ENCODE peak calls at places on chromosomes 6 and 20, in five cellular contexts. C is HCT116, Z is HepG2, K is H1, H is K562. W is an unnamed sample.

GRCh38 chr6:47163536-47163935 is 121.4 kb upstream of the ADGRF1 start:
- DNase-seq in Z (no peak), H (no peak), C (no peak), K (no peak), W (peak)

GRCh38 chr6:164200071-164200470 is 785.6 kb downstream of the QKI start:
- DNase-seq in Z (no peak), H (no peak), K (no peak), C (no peak), W (no peak)

GRCh38 chr20:38110525-38111178 is 54.4 kb downstream of the TGM2 start:
- DNase-seq in K (no peak), H (no peak), C (no peak), Z (no peak), W (no peak)

GRCh38 chr6:41504526-41505021 is 41.6 kb upstream of the FOXP4 start:
- DNase-seq in C (no peak), H (no peak), K (no peak), Z (no peak), W (no peak)

GRCh38 chr20:32960849-32961731 is 43.1 kb downstream of the SUN5 start:
- DNase-seq in Z (no peak), H (no peak), K (no peak), C (no peak), W (no peak)

GRCh38 chr6:1607557-1608221 is 2.0 kb upstream of the FOXC1 start:
- DNase-seq in K (peak), Z (peak), C (no peak), H (no peak), W (no peak)

GRCh38 chr6:102815207-102815606 is 1421.7 kb downstream of the GRIK2 start:
- DNase-seq in C (no peak), K (no peak), Z (no peak), H (no peak), W (no peak)

GRCh38 chr6:108896111-108896661 is 48.0 kb downstream of the ARMC2 start:
- DNase-seq in K (no peak), H (no peak), Z (no peak), C (no peak), W (no peak)

GRCh38 chr6:33843086-33843695 is 39.4 kb upstream of the MLN start:
- DNase-seq in H (peak), C (no peak), K (no peak), Z (no peak), W (no peak)

GRCh38 chr6:55943329-55943728 is 67.9 kb upstream of the BMP5 start:
- DNase-seq in Z (no peak), H (no peak), C (no peak), K (no peak), W (no peak)

GRCh38 chr6:106397441-106397840 is 36.9 kb downstream of the CRYBG1 start:
- DNase-seq in Z (no peak), K (no peak), H (no peak), C (no peak), W (no peak)

GRCh38 chr6:4664117-4664626 is 112.0 kb upstream of the CDYL start:
- DNase-seq in C (no peak), Z (no peak), H (no peak), K (no peak), W (no peak)

GRCh38 chr6:156336096-156336495 is 441.1 kb upstream of the ARID1B start:
- DNase-seq in Z (peak), H (no peak), K (no peak), C (no peak), W (no peak)

GRCh38 chr6:151387581-151387980 is 3.8 kb downstream of the ZBTB2 start:
- DNase-seq in Z (no peak), K (no peak), C (no peak), H (no peak), W (no peak)

GRCh38 chr6:133041020-133041419 is 200.1 kb upstream of the EYA4 start:
- DNase-seq in K (no peak), C (no peak), H (peak), Z (no peak), W (no peak)

GRCh38 chr6:136213853-136214252 is 36.3 kb downstream of the MTFR2 start:
- DNase-seq in Z (no peak), K (no peak), H (no peak), C (no peak), W (no peak)

GRCh38 chr6:116949964-116950363 is 72.9 kb downstream of the RFX6 start:
- DNase-seq in C (no peak), Z (no peak), K (no peak), H (no peak), W (no peak)

GRCh38 chr6:134295953-134296553 is 21.9 kb downstream of the SGK1 start:
- DNase-seq in C (peak), K (no peak), Z (peak), H (peak), W (no peak)

GRCh38 chr6:138891255-138891986 is 95.5 kb downstream of the ECT2L start:
- DNase-seq in C (no peak), Z (no peak), K (no peak), H (no peak), W (no peak)

GRCh38 chr20:60203451-60203850 is 245.2 kb downstream of the CDH26 start:
- DNase-seq in H (no peak), C (no peak), Z (no peak), K (no peak), W (no peak)

GRCh38 chr20:1180949-1181348 is 3.8 kb downstream of the TMEM74B start:
- DNase-seq in Z (no peak), H (no peak), C (no peak), K (no peak), W (no peak)

GRCh38 chr6:119276211-119276610 is 73.3 kb downstream of the MAN1A1 start:
- DNase-seq in H (no peak), K (no peak), C (no peak), Z (no peak), W (no peak)

GRCh38 chr6:138531387-138531786 is 32.1 kb upstream of the NHSL1 start:
- DNase-seq in K (no peak), H (no peak), Z (no peak), C (no peak), W (no peak)

GRCh38 chr6:90197854-90198496 is 98.7 kb downstream of the BACH2 start:
- DNase-seq in K (no peak), Z (peak), H (no peak), C (no peak), W (no peak)

GRCh38 chr6:38078671-38079070 is 259.1 kb downstream of the ZFAND3 start:
- DNase-seq in C (no peak), H (no peak), K (no peak), Z (peak), W (no peak)

GRCh38 chr6:165807249-165807951 is 144.4 kb upstream of the PDE10A start:
- DNase-seq in K (no peak), Z (no peak), C (no peak), H (no peak), W (no peak)

GRCh38 chr20:51312480-51312783 is 230.1 kb downstream of the NFATC2 start:
- DNase-seq in Z (no peak), H (no peak), K (no peak), C (no peak), W (no peak)

GRCh38 chr6:111592726-111593515 is 12.8 kb downstream of the TRAF3IP2 start:
- DNase-seq in C (no peak), K (no peak), H (no peak), Z (no peak), W (no peak)

GRCh38 chr20:34473262-34473883 is 42.8 kb upstream of the DYNLRB1 start:
- DNase-seq in C (peak), K (peak), Z (peak), H (peak), W (no peak)

GRCh38 chr6:128491041-128491642 is 29.3 kb downstream of the PTPRK start:
- DNase-seq in H (no peak), K (no peak), C (peak), Z (peak), W (no peak)

GRCh38 chr20:36728986-36729385 is 16.9 kb downstream of the NDRG3 start:
- DNase-seq in Z (peak), H (no peak), C (no peak), K (no peak), W (no peak)

DNA sequence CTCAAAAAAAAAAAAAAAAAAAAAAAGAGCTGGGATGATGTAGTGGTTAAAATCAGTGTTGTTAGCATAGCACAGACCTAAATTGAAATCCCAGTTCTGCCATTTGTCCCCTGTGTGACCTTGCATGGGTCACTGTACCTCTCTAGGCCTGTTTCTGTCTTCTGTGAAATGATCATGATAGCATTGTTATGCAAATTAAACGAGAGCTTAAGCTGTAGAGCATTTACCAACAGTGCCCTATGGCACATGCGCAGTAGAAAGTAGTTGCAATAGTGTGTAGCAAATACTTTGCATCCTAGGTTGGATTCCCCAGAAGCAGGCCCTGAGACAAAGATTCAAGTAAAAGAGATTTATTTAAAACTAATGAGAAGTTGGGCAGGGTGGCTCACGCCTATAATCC is 7.3 kb downstream of the PSORS1C2 start:
- DNase-seq in C (no peak), K (no peak), H (no peak), Z (no peak), W (no peak)
- TF ChIP-seq ATF3 in C (no peak), K (no peak), H (no peak), Z (no peak), W (no peak)

GRCh38 chr6:28336284-28337024 is 506 bp upstream of the ZSCAN31 start:
- DNase-seq in Z (peak), H (peak), C (no peak), K (no peak), W (peak)
- TF ChIP-seq EZH2 in Z (no peak), H (no peak), C (no peak), K (no peak), W (no peak)

GRCh38 chr20:39468703-39469102 is 506.6 kb downstream of the DHX35 start:
- DNase-seq in H (no peak), C (no peak), K (no peak), Z (no peak), W (no peak)
- TF ChIP-seq ATF3 in H (no peak), C (no peak), K (peak), Z (no peak), W (no peak)

DNA sequence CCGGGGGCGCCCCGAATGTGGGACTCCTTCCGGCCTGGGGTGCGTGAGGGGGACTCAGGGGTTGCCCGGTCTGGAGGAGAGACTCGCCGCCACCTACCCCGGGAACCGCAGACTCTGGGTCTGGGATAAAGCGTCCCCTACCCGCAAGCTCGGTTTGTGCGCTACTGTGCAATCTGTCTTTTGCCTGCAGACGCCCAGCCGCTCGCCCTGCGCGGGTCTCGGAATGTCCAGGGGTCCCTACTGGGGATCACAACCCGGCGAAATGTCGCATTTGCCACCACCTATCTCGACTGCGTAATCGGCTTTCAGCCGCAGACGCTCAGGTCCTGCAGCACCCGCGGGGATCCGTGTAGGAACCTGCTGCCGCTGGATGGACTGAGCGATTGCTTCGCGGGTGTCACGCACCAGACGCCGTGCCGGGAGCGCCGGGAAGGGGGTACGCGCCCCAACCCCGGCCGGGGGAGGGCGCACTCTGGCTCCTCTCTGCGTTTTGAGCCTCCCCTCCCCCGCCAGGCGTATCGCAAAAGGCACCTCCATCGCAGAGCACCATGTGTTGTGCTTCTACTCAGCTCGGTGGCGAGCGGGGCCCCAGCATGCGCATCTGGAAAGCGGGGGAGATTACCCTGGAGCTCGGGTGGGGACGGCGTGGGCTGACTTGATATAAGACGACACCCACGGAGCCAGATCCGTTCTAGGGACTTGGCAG is 824 bp upstream of the PTPRA start:
- DNase-seq in Z (peak), K (no peak), C (no peak), H (peak), W (peak)
- TF ChIP-seq EZH2 in Z (no peak), K (peak), C (no peak), H (no peak), W (no peak)

GRCh38 chr6:44022671-44023352 is 104.4 kb downstream of the MRPL14 start:
- DNase-seq in C (no peak), H (no peak), K (no peak), Z (no peak), W (no peak)
- TF ChIP-seq ATF3 in C (no peak), H (no peak), K (no peak), Z (no peak), W (no peak)

W was measured in GM12878.